ENCODE peak calls at places on chromosomes 12 and 14, in four cellular contexts. T, Z, P and H are unnamed samples.

GRCh38 chr12:112906712-112907414 is at the start of gene OAS1:
- DNase-seq in T (no peak), Z (no peak), P (peak; percentile 28), H (no peak)

GRCh38 chr12:95117178-95117599 is 43.8 kb upstream of the NR2C1 start:
- DNase-seq in T (no peak), Z (peak; percentile 51), P (peak; percentile 67), H (peak; percentile 85)

GRCh38 chr14:99513183-99513694 is 32.0 kb downstream of the CCNK start:
- DNase-seq in T (peak; percentile 76), Z (peak; percentile 10), P (no peak), H (no peak)

GRCh38 chr14:72892103-72892878 is 1.6 kb downstream of the DPF3 start:
- DNase-seq in T (no peak), Z (no peak), P (no peak), H (no peak)

GRCh38 chr14:60652674-60653387 is 3.6 kb upstream of the SIX1 start:
- DNase-seq in T (no peak), Z (no peak), P (no peak), H (no peak)

GRCh38 chr14:69358233-69358963 is 39.7 kb downstream of the ERH start:
- DNase-seq in T (peak; percentile 49), Z (no peak), P (no peak), H (no peak)

GRCh38 chr14:65423986-65424385 is 11.5 kb downstream of the FUT8 start:
- DNase-seq in T (no peak), Z (no peak), P (no peak), H (no peak)

GRCh38 chr14:102020058-102020971 is 55.9 kb downstream of the DYNC1H1 start:
- DNase-seq in T (no peak), Z (no peak), P (no peak), H (no peak)

GRCh38 chr14:35855886-35856481 is 29.8 kb downstream of the BRMS1L start:
- DNase-seq in T (no peak), Z (no peak), P (no peak), H (no peak)

GRCh38 chr12:26606911-26607310 is 226.1 kb downstream of the ITPR2 start:
- DNase-seq in T (no peak), Z (no peak), P (no peak), H (no peak)

GRCh38 chr12:111503116-111503515 is 96.0 kb downstream of the ATXN2 start:
- DNase-seq in T (no peak), Z (no peak), P (no peak), H (no peak)

GRCh38 chr12:96386794-96387193 is 13.4 kb downstream of the CDK17 start:
- DNase-seq in T (no peak), Z (no peak), P (no peak), H (no peak)

GRCh38 chr14:80930836-80931389 is 10.6 kb downstream of the CEP128 start:
- DNase-seq in T (no peak), Z (no peak), P (no peak), H (no peak)

GRCh38 chr12:62978768-62979167 is 43.8 kb upstream of the PPM1H start:
- DNase-seq in T (no peak), Z (no peak), P (no peak), H (no peak)
- H3K27ac ChIP-seq in T (no peak overlapping the region), Z (no peak overlapping the region), P (no peak overlapping the region), H (no peak overlapping the region)

GRCh38 chr12:109493938-109494337 is 16.5 kb downstream of the UBE3B start:
- DNase-seq in T (no peak), Z (no peak), P (no peak), H (no peak)
- H3K4me1 ChIP-seq in T (no peaks in the 10 kb centered on the region), Z (no peaks in the 10 kb centered on the region), P (no peaks in the 10 kb centered on the region), H (no peaks in the 10 kb centered on the region)

GRCh38 chr12:120726961-120727360 is 1.3 kb downstream of the ACADS start:
- DNase-seq in T (no peak), Z (no peak), P (no peak), H (no peak)

GRCh38 chr12:120724720-120725119 is 906 bp upstream of the ACADS start:
- DNase-seq in T (no peak), Z (no peak), P (no peak), H (no peak)

GRCh38 chr12:120726510-120726793 is 826 bp downstream of the ACADS start:
- DNase-seq in T (no peak), Z (no peak), P (no peak), H (no peak)

GRCh38 chr12:120725151-120725658 is 421 bp upstream of the ACADS start:
- DNase-seq in T (no peak), Z (no peak), P (no peak), H (no peak)

GRCh38 chr12:120725659-120726509 is at the start of gene ACADS:
- DNase-seq in T (peak; percentile 93), Z (peak; percentile 76), P (peak; percentile 85), H (peak; percentile 40)
- TF ChIP-seq CTCF in T (no peak), Z (peak; percentile 14), P (no peak), H (no peak)

GRCh38 chr12:19496249-19497208 is 57.2 kb downstream of the AEBP2 start:
- DNase-seq in T (no peak), Z (no peak), P (no peak), H (no peak)

GRCh38 chr12:19499030-19499429 is 59.7 kb downstream of the AEBP2 start:
- DNase-seq in T (no peak), Z (no peak), P (no peak), H (no peak)

DNA sequence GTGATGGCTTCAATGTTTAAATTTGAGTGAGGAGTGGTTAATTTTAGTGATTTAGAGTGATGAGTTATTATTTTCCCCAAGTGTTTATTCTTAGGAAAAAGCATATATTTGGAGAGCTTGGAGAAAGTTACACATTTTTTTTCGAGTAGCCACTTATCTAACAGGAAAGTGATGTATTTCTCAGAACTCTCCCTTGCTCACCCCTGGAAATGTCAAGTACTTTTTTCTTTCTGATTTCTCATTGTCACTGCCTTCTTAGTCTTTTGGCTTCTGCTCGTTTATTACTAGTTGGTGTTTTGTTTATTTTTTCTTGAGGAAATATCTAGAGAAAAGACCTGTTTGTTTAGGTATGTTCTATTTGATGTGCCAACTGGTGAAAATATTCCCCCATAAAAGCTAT is 58.8 kb downstream of the AEBP2 start:
- DNase-seq in T (no peak), Z (no peak), P (no peak), H (no peak)
- H3K27ac ChIP-seq in T (no peak overlapping the region), Z (no peak overlapping the region), P (no peak overlapping the region), H (no peak overlapping the region)

GRCh38 chr12:6346235-6346832 is 4.5 kb upstream of the TNFRSF1A start:
- DNase-seq in T (no peak), Z (no peak), P (no peak), H (no peak)
- H3K4me1 ChIP-seq in T (peaks cover 50% of the 10 kb centered on the region), Z (peaks cover 4% of the 10 kb centered on the region), P (peaks cover 52% of the 10 kb centered on the region), H (peaks cover 50% of the 10 kb centered on the region)